ENCODE peak calls at places on chromosomes 11 and 22, in seven cellular contexts. M is esophagus squamous epithelium, U is heart left ventricle, S is GM12864, B is fibroblast of mammary gland, H is right lobe of liver, E is stomach. Q is an unnamed sample.
A peak's percentile ranks its signal among the peaks of the same experiment; 100 is the strongest.

GRCh38 chr11:74001822-74002286 is 7.0 kb downstream of the UCP3 start:
- DNase-seq in E (no peak), B (no peak), S (no peak), M (no peak), U (no peak), H (no peak), Q (no peak)

GRCh38 chr11:69632900-69633299 is 8.1 kb upstream of the CCND1 start:
- DNase-seq in U (no peak), B (no peak), E (no peak), M (no peak), H (no peak), S (no peak), Q (no peak)

GRCh38 chr11:113736323-113736722 is 30.2 kb upstream of the TMPRSS5 start:
- DNase-seq in M (no peak), E (no peak), U (no peak), B (peak; percentile 17), H (no peak), S (no peak), Q (no peak)

GRCh38 chr11:33256031-33256807 is 962 bp upstream of the HIPK3 start:
- DNase-seq in S (no peak), E (no peak), U (no peak), B (no peak), H (no peak), M (no peak), Q (no peak)

GRCh38 chr11:84300112-84300511 is 1013.9 kb upstream of the CCDC90B start:
- DNase-seq in B (no peak), H (no peak), E (no peak), S (no peak), M (no peak), U (no peak), Q (no peak)

GRCh38 chr11:14620027-14620511 is 23.5 kb upstream of the PDE3B start:
- DNase-seq in M (no peak), E (no peak), H (peak; percentile 85), U (no peak), B (no peak), S (no peak), Q (no peak)

GRCh38 chr11:4465411-4465810 is 16.3 kb downstream of the OR52K2 start:
- DNase-seq in E (no peak), U (no peak), S (no peak), H (no peak), B (no peak), M (no peak), Q (no peak)

GRCh38 chr11:62879554-62879953 is 1.1 kb upstream of the SLC3A2 start:
- DNase-seq in S (no peak), M (no peak), B (peak; percentile 54), H (no peak), U (no peak), E (peak; percentile 36), Q (no peak)

GRCh38 chr11:69167916-69168691 is 12.4 kb downstream of the SMIM38 start:
- DNase-seq in E (no peak), S (no peak), U (no peak), M (no peak), H (peak; percentile 29), B (peak; percentile 6), Q (no peak)

GRCh38 chr11:116465056-116465455 is 307.7 kb downstream of the BUD13 start:
- DNase-seq in M (no peak), B (no peak), H (no peak), S (no peak), E (no peak), U (no peak), Q (no peak)

GRCh38 chr11:124876818-124877630 is 11.8 kb downstream of the ROBO3 start:
- DNase-seq in U (no peak), M (no peak), E (no peak), H (no peak), S (no peak), B (no peak), Q (no peak)

GRCh38 chr11:47083913-47084312 is 92.8 kb downstream of the ARFGAP2 start:
- DNase-seq in M (no peak), E (no peak), H (no peak), B (peak; percentile 81), S (no peak), U (no peak), Q (peak; percentile 44)

GRCh38 chr11:19432370-19433163 is 191.8 kb upstream of the E2F8 start:
- DNase-seq in S (peak; percentile 75), E (no peak), H (no peak), B (peak; percentile 97), M (no peak), U (no peak), Q (peak; percentile 69)

GRCh38 chr11:33722579-33723234 is 13.5 kb downstream of the CD59 start:
- DNase-seq in U (no peak), H (no peak), M (no peak), S (no peak), E (no peak), B (peak; percentile 89), Q (no peak)

GRCh38 chr11:17923213-17923612 is 89.6 kb downstream of the SERGEF start:
- DNase-seq in U (peak; percentile 47), S (no peak), B (peak; percentile 48), H (no peak), E (no peak), M (no peak), Q (no peak)

GRCh38 chr11:47915407-47916137 is 64.8 kb upstream of the PTPRJ start:
- DNase-seq in H (no peak), U (no peak), E (no peak), B (no peak), S (no peak), M (no peak), Q (no peak)

GRCh38 chr22:49567894-49568750 is 259.6 kb downstream of the BRD1 start:
- DNase-seq in U (no peak), B (no peak), M (no peak), S (no peak), E (no peak), H (no peak), Q (no peak)

GRCh38 chr11:22130462-22131053 is 62.3 kb upstream of the ANO5 start:
- DNase-seq in E (no peak), S (no peak), H (no peak), M (no peak), U (no peak), B (no peak), Q (no peak)

GRCh38 chr11:97965849-97966646 is 1054.7 kb upstream of the CNTN5 start:
- DNase-seq in M (no peak), U (no peak), E (no peak), B (peak; percentile 86), H (no peak), S (no peak), Q (peak; percentile 90)

GRCh38 chr11:130391692-130392091 is 36.7 kb downstream of the ADAMTS8 start:
- DNase-seq in M (no peak), B (no peak), S (no peak), E (no peak), U (no peak), H (no peak), Q (no peak)

GRCh38 chr11:130388607-130389205 is 39.7 kb downstream of the ADAMTS8 start:
- DNase-seq in S (no peak), H (no peak), E (no peak), B (no peak), M (no peak), U (no peak), Q (no peak)

GRCh38 chr11:130383363-130384168 is 44.8 kb downstream of the ADAMTS8 start:
- DNase-seq in M (no peak), S (no peak), E (no peak), B (peak; percentile 90), U (no peak), H (no peak), Q (peak; percentile 90)

GRCh38 chr11:130390071-130390758 is 38.2 kb downstream of the ADAMTS8 start:
- DNase-seq in B (peak; percentile 81), M (no peak), E (peak; percentile 40), H (no peak), U (no peak), S (no peak), Q (no peak)

DNA sequence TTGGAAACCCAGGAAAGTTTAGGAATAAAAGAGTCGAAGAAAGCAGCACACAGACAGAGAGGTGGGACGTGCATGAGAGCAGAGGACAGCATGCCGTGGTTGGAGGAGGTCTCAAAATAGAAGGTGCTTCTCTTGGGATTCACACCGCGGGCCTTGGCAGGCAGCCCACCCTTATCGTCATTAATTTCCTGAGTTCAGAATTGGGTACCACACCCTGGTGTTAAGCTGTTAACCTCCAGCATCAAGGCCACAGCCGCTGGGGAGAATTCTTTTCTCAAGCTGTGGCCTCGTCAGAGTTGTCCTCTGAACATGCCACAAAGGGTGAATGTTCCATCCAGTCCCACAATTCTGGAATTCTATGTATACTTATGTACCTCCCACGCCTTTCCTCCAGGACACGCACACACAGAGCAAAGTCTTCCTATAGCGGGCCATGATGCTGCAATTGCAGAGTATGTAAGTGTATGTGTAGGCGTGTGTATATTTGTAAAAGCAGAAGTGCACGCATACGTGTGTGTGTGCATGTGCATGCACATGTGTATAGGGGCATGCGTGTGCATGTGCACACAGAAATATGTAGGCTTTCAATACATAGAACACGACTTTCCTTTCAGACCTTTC is 39.0 kb downstream of the ADAMTS8 start:
- DNase-seq in U (no peak), S (no peak), M (no peak), E (no peak), H (no peak), B (no peak), Q (no peak)
- H3K4me3 ChIP-seq in U (peak overlapping the region; percentile 29), S (no peak overlapping the region), M (no peak overlapping the region), E (no peak overlapping the region), H (no peak overlapping the region), B (no peak overlapping the region), Q (no peak overlapping the region)

GRCh38 chr11:45252134-45252856 is 33.8 kb downstream of the SYT13 start:
- DNase-seq in B (peak; percentile 41), M (no peak), H (no peak), U (peak; percentile 71), E (peak; percentile 80), S (no peak), Q (no peak)
- TF ChIP-seq CTCF in B (peak; percentile 53), M (peak; percentile 56), H (peak; percentile 49), U (peak; percentile 52), E (no peak), S (peak; percentile 81), Q (peak; percentile 93)

GRCh38 chr11:119316729-119317591 is at the start of gene MCAM:
- DNase-seq in H (peak; percentile 61), S (no peak), U (peak; percentile 68), E (no peak), M (no peak), B (no peak), Q (no peak)

GRCh38 chr11:119317592-119318239 is 786 bp upstream of the MCAM start:
- DNase-seq in E (no peak), B (no peak), S (no peak), U (no peak), H (no peak), M (no peak), Q (no peak)

GRCh38 chr11:119315139-119316016 is 1.6 kb downstream of the MCAM start:
- DNase-seq in U (peak; percentile 69), S (no peak), E (no peak), B (no peak), H (peak; percentile 56), M (no peak), Q (no peak)

GRCh38 chr11:119316017-119316728 is 757 bp downstream of the MCAM start:
- DNase-seq in E (no peak), U (peak; percentile 80), H (peak; percentile 62), M (no peak), B (no peak), S (no peak), Q (no peak)

GRCh38 chr11:119314748-119315138 is 2.2 kb downstream of the MCAM start:
- DNase-seq in S (no peak), B (no peak), E (no peak), M (no peak), H (peak; percentile 45), U (no peak), Q (no peak)
- H3K4me3 ChIP-seq in S (no peak overlapping the region), B (no peak overlapping the region), E (peak overlapping the region; percentile 66), M (peak overlapping the region; percentile 48), H (no peak overlapping the region), U (peak overlapping the region; percentile 76), Q (peak overlapping the region; percentile 73)

GRCh38 chr11:43937434-43938411 is 4.7 kb upstream of the C11orf96 start:
- DNase-seq in U (no peak), S (no peak), H (no peak), B (peak; percentile 63), E (no peak), M (no peak), Q (peak; percentile 59)
- TF ChIP-seq CTCF in U (no peak), S (no peak), H (no peak), B (peak; percentile 40), E (no peak), M (no peak), Q (no peak)